ENCODE peak calls at places on chromosome 20, in five cellular contexts. H, N, R, D and M are unnamed samples.

GRCh38 chr20:47710665-47711045 is 74.6 kb downstream of the SULF2 start:
- DNase-seq in H (no peak), R (no peak), N (no peak), D (no peak), M (no peak)

GRCh38 chr20:848218-848617 is 14.7 kb downstream of the FAM110A start:
- DNase-seq in R (no peak), D (no peak), H (no peak), N (peak; percentile 43), M (no peak)

GRCh38 chr20:49104365-49104648 is 58.2 kb downstream of the CSE1L start:
- DNase-seq in H (no peak), D (no peak), R (no peak), N (peak; percentile 67), M (no peak)

GRCh38 chr20:3812259-3812681 is 8.1 kb upstream of the AP5S1 start:
- DNase-seq in R (no peak), D (no peak), N (no peak), H (no peak), M (no peak)

GRCh38 chr20:21505161-21505809 is 8.6 kb downstream of the NKX2-2 start:
- DNase-seq in D (peak; percentile 85), R (peak; percentile 29), N (peak; percentile 89), H (peak; percentile 48), M (no peak)

GRCh38 chr20:51350941-51351631 is 191.4 kb downstream of the NFATC2 start:
- DNase-seq in R (no peak), N (no peak), D (no peak), H (no peak), M (no peak)

GRCh38 chr20:22686097-22686496 is 101.7 kb upstream of the FOXA2 start:
- DNase-seq in D (peak; percentile 64), N (peak; percentile 55), R (no peak), H (no peak), M (peak; percentile 12)

GRCh38 chr20:57891067-57891466 is 181.3 kb upstream of the PMEPA1 start:
- DNase-seq in H (no peak), N (no peak), D (no peak), R (no peak), M (no peak)

GRCh38 chr20:38165089-38165965 is at the start of gene TGM2:
- DNase-seq in H (peak; percentile 70), D (peak; percentile 71), R (peak; percentile 84), N (peak; percentile 85), M (no peak)

GRCh38 chr20:37392441-37393195 is 46.7 kb downstream of the SRC start:
- DNase-seq in N (peak; percentile 41), D (no peak), R (no peak), H (no peak), M (no peak)

GRCh38 chr20:51417245-51417560 is 125.3 kb downstream of the NFATC2 start:
- DNase-seq in D (no peak), R (no peak), N (no peak), H (no peak), M (no peak)

GRCh38 chr20:10113746-10114145 is 79.0 kb downstream of the ANKEF1 start:
- DNase-seq in N (no peak), R (no peak), H (no peak), D (no peak), M (no peak)

GRCh38 chr20:57187068-57187634 is 79.3 kb downstream of the BMP7 start:
- DNase-seq in R (no peak), N (no peak), H (no peak), D (no peak), M (no peak)

GRCh38 chr20:10319855-10320254 is 101.2 kb downstream of the SNAP25 start:
- DNase-seq in D (no peak), R (no peak), N (no peak), H (no peak), M (no peak)

GRCh38 chr20:38685853-38686473 is 38.3 kb upstream of the SLC32A1 start:
- DNase-seq in H (no peak), N (peak; percentile 84), R (peak; percentile 20), D (peak; percentile 83), M (no peak)

GRCh38 chr20:35269055-35269781 is 8.7 kb downstream of the MMP24OS start:
- DNase-seq in D (peak; percentile 80), H (peak; percentile 54), R (peak; percentile 38), N (peak; percentile 89), M (no peak)

GRCh38 chr20:58822175-58822574 is 28.5 kb downstream of the GNAS-AS1 start:
- DNase-seq in D (no peak), N (no peak), R (no peak), H (no peak), M (no peak)

GRCh38 chr20:19784511-19785172 is 26.6 kb downstream of the RIN2 start:
- DNase-seq in R (peak; percentile 56), N (peak; percentile 81), H (peak; percentile 37), D (peak; percentile 86), M (no peak)

GRCh38 chr20:37821691-37822655 is 81.0 kb upstream of the VSTM2L start:
- DNase-seq in R (no peak), H (no peak), N (no peak), D (no peak), M (no peak)

GRCh38 chr20:37856932-37857660 is 45.8 kb upstream of the VSTM2L start:
- DNase-seq in N (no peak), R (no peak), D (no peak), H (no peak), M (no peak)

GRCh38 chr20:25077610-25078169 is 4.3 kb downstream of the VSX1 start:
- DNase-seq in D (no peak), H (no peak), N (peak; percentile 57), R (peak; percentile 26), M (no peak)

GRCh38 chr20:58553841-58554240 is 38.6 kb upstream of the APCDD1L start:
- DNase-seq in N (no peak), R (no peak), H (peak; percentile 71), D (no peak), M (no peak)

GRCh38 chr20:11810316-11811130 is 107.2 kb upstream of the BTBD3 start:
- DNase-seq in R (no peak), N (peak; percentile 60), H (no peak), D (peak; percentile 48), M (no peak)

GRCh38 chr20:32282461-32282860 is 5.0 kb downstream of the KIF3B start:
- DNase-seq in R (no peak), D (no peak), H (no peak), N (no peak), M (no peak)

GRCh38 chr20:32274359-32274758 is 3.1 kb upstream of the KIF3B start:
- DNase-seq in R (no peak), H (no peak), N (no peak), D (no peak), M (no peak)

GRCh38 chr20:32278199-32278643 is 770 bp downstream of the KIF3B start:
- DNase-seq in D (peak; percentile 29), H (no peak), N (no peak), R (no peak), M (no peak)

GRCh38 chr20:32281711-32282110 is 4.3 kb downstream of the KIF3B start:
- DNase-seq in D (no peak), H (no peak), N (no peak), R (no peak), M (no peak)

GRCh38 chr20:32277361-32278198 is at the start of gene KIF3B:
- DNase-seq in D (peak; percentile 99), R (peak; percentile 79), N (peak; percentile 91), H (peak; percentile 89), M (peak; percentile 41)
- H3K27ac ChIP-seq in D (peak within 1 kb of the TSS; percentile 69), R (peak within 1 kb of the TSS; percentile 1), N (no peak within 1 kb of the TSS), H (peak within 1 kb of the TSS; percentile 76), M (no peak within 1 kb of the TSS)

DNA sequence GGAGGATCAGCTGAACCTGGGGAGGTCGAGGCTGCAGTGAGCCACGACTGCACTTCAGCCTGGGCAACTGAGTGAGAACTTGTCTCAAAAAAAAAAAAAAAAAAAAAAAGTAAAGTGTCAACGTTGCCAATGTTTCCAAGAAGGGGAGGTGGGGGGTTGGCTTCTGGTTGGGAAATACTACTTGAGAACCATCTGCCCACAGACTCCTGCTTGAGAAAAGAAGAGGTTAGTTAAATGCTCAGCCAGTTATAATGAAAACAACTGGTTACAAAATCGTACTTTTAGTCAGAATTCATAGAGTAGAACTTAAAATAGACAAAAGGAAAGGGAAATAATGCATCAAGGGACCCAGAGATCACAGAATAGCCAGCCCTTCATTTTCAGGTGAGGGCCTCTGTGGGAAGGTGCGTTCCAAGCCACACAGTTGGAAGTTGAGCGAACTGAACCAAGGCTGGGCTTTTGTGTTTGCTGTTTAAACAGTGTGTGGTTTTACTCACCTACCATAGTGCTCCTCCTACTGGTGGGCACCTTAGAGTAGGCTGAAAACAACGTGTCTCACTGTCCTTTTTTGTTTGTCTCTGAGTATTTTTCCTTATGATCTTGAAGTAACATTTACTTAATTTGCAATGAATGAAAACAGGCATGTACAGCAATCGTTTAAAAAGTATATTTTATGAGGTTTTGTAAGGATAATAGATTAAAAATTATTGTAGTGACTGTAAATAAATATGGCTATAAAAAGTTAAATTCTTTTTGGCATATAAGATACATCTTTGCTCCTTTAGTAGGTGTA is 200.7 kb downstream of the BCAS1 start:
- DNase-seq in D (peak; percentile 87), H (peak; percentile 56), N (peak; percentile 87), R (peak; percentile 76), M (peak; percentile 48)
- H3K27ac ChIP-seq in D (peak overlapping the region; percentile 67), H (peak overlapping the region; percentile 28), N (no peak overlapping the region), R (peak overlapping the region; percentile 68), M (peak overlapping the region; percentile 78)

GRCh38 chr20:2539341-2539740 is 3.0 kb downstream of the TMC2 start:
- DNase-seq in D (no peak), R (no peak), H (no peak), N (no peak), M (no peak)
- H3K27ac ChIP-seq in D (no peak overlapping the region), R (no peak overlapping the region), H (peak overlapping the region; percentile 21), N (no peak overlapping the region), M (no peak overlapping the region)

GRCh38 chr20:54985100-54985499 is 509.7 kb downstream of the DOK5 start:
- DNase-seq in R (no peak), N (no peak), H (no peak), D (no peak), M (no peak)
- H3K27ac ChIP-seq in R (no peak overlapping the region), N (no peak overlapping the region), H (no peak overlapping the region), D (no peak overlapping the region), M (no peak overlapping the region)

GRCh38 chr20:45415822-45416637 is at the start of gene PIGT:
- DNase-seq in D (peak; percentile 94), H (peak; percentile 75), R (peak; percentile 75), N (peak; percentile 89), M (no peak)
- H3K27ac ChIP-seq in D (peak within 1 kb of the TSS; percentile 68), H (peak within 1 kb of the TSS; percentile 46), R (no peak within 1 kb of the TSS), N (no peak within 1 kb of the TSS), M (peak within 1 kb of the TSS; percentile 54)

DNA sequence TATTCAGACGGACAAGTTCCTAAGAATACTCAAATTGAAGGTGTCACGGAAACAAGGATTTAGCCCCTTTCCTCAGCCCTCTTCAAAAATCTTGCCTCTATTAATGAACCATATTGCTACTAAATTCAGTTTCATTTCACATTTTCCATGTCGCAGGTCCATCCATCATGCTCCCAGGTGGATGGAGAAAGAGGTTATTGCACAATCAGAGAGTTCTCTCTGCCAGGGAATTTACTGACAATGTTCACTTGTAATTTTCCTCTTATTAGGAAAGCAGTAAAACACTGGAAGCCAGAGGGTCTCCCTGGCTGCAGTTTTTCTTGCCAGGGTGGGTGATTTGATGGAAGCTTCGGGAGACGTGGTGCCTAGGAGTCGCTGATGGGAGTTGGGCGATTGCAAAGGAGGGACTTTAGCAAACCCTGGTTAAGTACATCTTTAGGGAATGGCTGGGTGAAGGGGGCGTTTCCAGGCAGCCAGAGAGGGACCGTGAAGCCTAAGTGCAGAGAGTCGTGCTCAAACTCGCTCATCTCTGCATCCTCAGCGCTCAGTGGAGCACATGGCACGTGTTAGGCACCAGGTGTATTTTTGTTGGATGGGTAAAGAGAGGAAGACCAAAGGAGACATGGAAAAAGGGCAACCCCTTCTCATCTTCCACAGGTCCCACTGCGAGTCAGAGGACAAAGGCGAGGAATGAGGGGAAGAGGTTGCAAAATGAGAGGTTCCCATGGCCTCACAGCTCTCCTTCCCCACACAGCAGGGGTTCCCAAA is 321.9 kb upstream of the CDH4 start:
- DNase-seq in R (no peak), H (no peak), N (no peak), D (no peak), M (no peak)
- H3K27ac ChIP-seq in R (no peak overlapping the region), H (no peak overlapping the region), N (no peak overlapping the region), D (no peak overlapping the region), M (no peak overlapping the region)